ENCODE peak calls at places on chromosomes 16 and 17, in eight cellular contexts. J is stimulated activated naive CD4-positive, alpha-beta T cell; D is SJCRH30; Y is Kasumi-1; H is HT1080; R is sciatic nerve; L is occipital lobe; P is astrocyte of the spinal cord. G is an unnamed sample.

GRCh38 chr16:62205459-62205858 is 169.2 kb upstream of the CDH8 start:
- DNase-seq in R (no peak), J (no peak), P (no peak), L (no peak), Y (no peak), H (no peak), D (no peak), G (no peak)

GRCh38 chr16:28009586-28010373 is 53.7 kb downstream of the GSG1L start:
- DNase-seq in H (no peak), L (no peak), D (no peak), Y (no peak), J (no peak), P (no peak), R (no peak), G (no peak)

GRCh38 chr16:58000706-58001676 is at the start of gene USB1:
- DNase-seq in P (peak), Y (peak), D (peak), R (peak), H (peak), J (peak), L (peak), G (peak)

GRCh38 chr17:21199311-21199710 is 14.7 kb downstream of the TMEM11 start:
- DNase-seq in R (no peak), D (peak), L (no peak), H (no peak), Y (no peak), P (peak), J (no peak), G (no peak)

GRCh38 chr17:66777689-66778225 is 57.2 kb upstream of the CACNG5 start:
- DNase-seq in P (peak), L (no peak), R (no peak), D (no peak), Y (peak), H (no peak), J (no peak), G (no peak)

GRCh38 chr17:11807606-11808005 is 189.7 kb downstream of the ZNF18 start:
- DNase-seq in L (no peak), D (no peak), Y (no peak), H (no peak), R (no peak), P (no peak), J (no peak), G (no peak)

GRCh38 chr16:68084504-68085258 is 489 bp upstream of the NFATC3 start:
- DNase-seq in P (peak), Y (peak), J (peak), R (peak), L (peak), D (peak), H (peak), G (peak)

GRCh38 chr17:42180411-42180921 is 476 bp downstream of the KCNH4 start:
- DNase-seq in R (no peak), D (no peak), Y (no peak), L (no peak), H (no peak), P (no peak), J (no peak), G (no peak)

GRCh38 chr17:64084940-64085649 is 44.8 kb downstream of the ERN1 start:
- DNase-seq in D (no peak), P (no peak), J (no peak), H (no peak), Y (no peak), R (no peak), L (no peak), G (no peak)

GRCh38 chr16:12902511-12903324 is 1.3 kb downstream of the SHISA9 start:
- DNase-seq in L (no peak), J (no peak), Y (no peak), R (no peak), H (no peak), D (no peak), P (no peak), G (no peak)

GRCh38 chr17:41814195-41814594 is 1.4 kb downstream of the FKBP10 start:
- DNase-seq in P (no peak), J (no peak), D (no peak), H (no peak), L (no peak), Y (no peak), R (no peak), G (no peak)

GRCh38 chr16:50665128-50665878 is 15.8 kb downstream of the SNX20 start:
- DNase-seq in P (peak), H (peak), R (peak), D (peak), Y (peak), J (peak), L (peak), G (peak)

GRCh38 chr17:28693866-28694265 is 17.8 kb downstream of the PROCA1 start:
- DNase-seq in H (no peak), Y (no peak), R (no peak), P (no peak), D (no peak), L (no peak), J (no peak), G (no peak)

GRCh38 chr17:3474212-3474611 is 1.6 kb upstream of the ASPA start:
- DNase-seq in R (no peak), P (no peak), H (no peak), D (no peak), Y (no peak), L (no peak), J (no peak), G (no peak)

GRCh38 chr16:56932588-56933265 is 785 bp downstream of the HERPUD1 start:
- DNase-seq in P (peak), J (no peak), Y (peak), L (peak), H (peak), R (peak), D (peak), G (peak)

GRCh38 chr17:77036841-77037381 is 103.9 kb upstream of the SEC14L1 start:
- DNase-seq in P (peak), L (peak), R (no peak), D (no peak), J (no peak), H (peak), Y (peak), G (no peak)

GRCh38 chr17:82863941-82864720 is 24.3 kb upstream of the ZNF750 start:
- DNase-seq in Y (peak), R (no peak), J (peak), L (peak), D (peak), H (peak), P (peak), G (no peak)

GRCh38 chr17:79843475-79843916 is 4.3 kb upstream of the CBX4 start:
- DNase-seq in H (no peak), Y (peak), R (no peak), L (no peak), J (no peak), D (no peak), P (no peak), G (peak)

GRCh38 chr16:15524966-15525365 is 90.6 kb downstream of the BMERB1 start:
- DNase-seq in D (peak), L (no peak), Y (no peak), J (no peak), R (no peak), H (no peak), P (no peak), G (no peak)

GRCh38 chr17:82241926-82242697 is 13.3 kb downstream of the SLC16A3 start:
- DNase-seq in R (peak), Y (peak), H (no peak), D (no peak), L (no peak), P (no peak), J (no peak), G (no peak)

GRCh38 chr16:29107299-29107698 is 122.4 kb downstream of the LAT start:
- DNase-seq in H (no peak), L (no peak), R (no peak), P (no peak), J (no peak), D (no peak), Y (no peak), G (peak)

GRCh38 chr16:11213373-11213772 is 42.6 kb downstream of the SOCS1 start:
- DNase-seq in P (no peak), R (no peak), Y (no peak), L (no peak), H (no peak), J (no peak), D (no peak), G (no peak)

GRCh38 chr17:38733315-38734234 is 3.4 kb downstream of the CISD3 start:
- DNase-seq in P (no peak), L (no peak), J (no peak), Y (peak), H (no peak), D (no peak), R (no peak), G (peak)

GRCh38 chr16:4392382-4393242 is 21.0 kb downstream of the VASN start:
- DNase-seq in P (peak), R (no peak), L (no peak), J (no peak), H (no peak), D (no peak), Y (no peak), G (no peak)

GRCh38 chr16:74738134-74738541 is 36.5 kb downstream of the FA2H start:
- DNase-seq in P (no peak), D (no peak), R (no peak), Y (no peak), H (peak), J (no peak), L (no peak), G (no peak)

GRCh38 chr17:49496183-49496865 is 1.2 kb downstream of the NGFR start:
- DNase-seq in H (no peak), P (peak), Y (peak), R (peak), L (peak), J (peak), D (peak), G (peak)

GRCh38 chr17:4908301-4908700 is 5.4 kb upstream of the CHRNE start:
- DNase-seq in R (no peak), P (peak), H (no peak), L (no peak), J (no peak), Y (no peak), D (peak), G (no peak)

GRCh38 chr17:15972497-15972951 is 27.0 kb downstream of the ZSWIM7 start:
- DNase-seq in Y (no peak), L (no peak), D (no peak), P (no peak), H (no peak), R (no peak), J (no peak), G (no peak)

G was measured in left colon.